ENCODE peak calls at places on chromosomes 3 and 15, in ten cellular contexts. L, Z, S, H, Y, U, J, R, Q and T are unnamed samples.

GRCh38 chr3:69983546-69984265 is 15.8 kb upstream of the SAMMSON start:
- DNase-seq in Y (no peak), H (no peak), Z (no peak), J (no peak), Q (no peak), S (no peak), U (peak), R (no peak), L (no peak), T (no peak)

GRCh38 chr15:63065262-63066234 is 23.0 kb downstream of the TPM1 start:
- DNase-seq in L (no peak), S (no peak), Y (no peak), U (peak), J (no peak), R (no peak), Q (no peak), Z (no peak), H (no peak), T (no peak)

GRCh38 chr3:169575381-169575780 is 88.1 kb downstream of the MECOM start:
- DNase-seq in H (no peak), L (peak), S (no peak), U (peak), J (peak), R (no peak), Q (no peak), Z (no peak), Y (peak), T (no peak)

GRCh38 chr3:128364808-128365360 is 101.8 kb downstream of the DNAJB8 start:
- DNase-seq in Q (no peak), J (no peak), Y (no peak), S (no peak), R (no peak), H (no peak), Z (no peak), L (no peak), U (no peak), T (no peak)

GRCh38 chr15:68644088-68644904 is 65.5 kb downstream of the CORO2B start:
- DNase-seq in R (no peak), Z (no peak), J (peak), Y (peak), S (no peak), L (peak), Q (no peak), H (no peak), U (peak), T (no peak)

GRCh38 chr3:172939651-172940293 is 189.2 kb downstream of the ECT2 start:
- DNase-seq in S (no peak), Z (no peak), R (no peak), Q (no peak), U (peak), Y (peak), L (no peak), J (peak), H (no peak), T (no peak)

GRCh38 chr3:74137790-74138189 is 476.7 kb downstream of the CNTN3 start:
- DNase-seq in Q (no peak), Y (no peak), Z (no peak), L (no peak), H (no peak), S (no peak), J (no peak), U (no peak), R (no peak), T (no peak)

GRCh38 chr3:127712881-127713771 is 40.4 kb downstream of the ABTB1 start:
- DNase-seq in U (no peak), Z (no peak), H (no peak), L (no peak), S (no peak), Y (no peak), J (no peak), Q (no peak), R (no peak), T (no peak)

GRCh38 chr3:157938154-157938774 is 168.0 kb downstream of the SHOX2 start:
- DNase-seq in J (peak), R (no peak), U (no peak), S (no peak), Y (no peak), Z (no peak), L (peak), H (no peak), Q (peak), T (no peak)

GRCh38 chr3:179528786-179529185 is 33.9 kb upstream of the ACTL6A start:
- DNase-seq in S (no peak), R (no peak), H (no peak), Z (no peak), U (peak), Y (no peak), L (peak), Q (no peak), J (peak), T (no peak)

GRCh38 chr3:147854542-147854941 is 445.4 kb downstream of the ZIC1 start:
- DNase-seq in S (no peak), H (no peak), J (no peak), R (no peak), L (no peak), Q (no peak), U (no peak), Y (no peak), Z (no peak), T (no peak)

GRCh38 chr15:23855947-23856346 is 168.8 kb upstream of the NDN start:
- DNase-seq in H (no peak), U (no peak), L (no peak), S (no peak), R (no peak), Q (no peak), Z (no peak), J (no peak), Y (no peak), T (no peak)

GRCh38 chr15:32974691-32975090 is 219.8 kb downstream of the FMN1 start:
- DNase-seq in Z (no peak), Y (no peak), S (no peak), J (no peak), L (peak), R (no peak), H (no peak), U (no peak), Q (no peak), T (no peak)

GRCh38 chr3:138987181-138987580 is 18.9 kb downstream of the PRR23A start:
- DNase-seq in H (no peak), U (no peak), R (no peak), J (no peak), S (no peak), Q (no peak), L (no peak), Y (no peak), Z (no peak), T (no peak)

GRCh38 chr15:63244399-63244798 is 33.0 kb upstream of the APH1B start:
- DNase-seq in Q (no peak), U (peak), J (peak), S (no peak), L (no peak), Z (no peak), H (no peak), R (no peak), Y (no peak), T (no peak)

GRCh38 chr3:142645236-142645793 is 49.1 kb downstream of the PLS1 start:
- DNase-seq in Y (peak), S (no peak), U (peak), H (no peak), L (peak), Q (no peak), Z (no peak), J (peak), R (peak), T (no peak)

GRCh38 chr3:126256256-126256655 is 75.9 kb upstream of the ALDH1L1 start:
- DNase-seq in U (peak), L (peak), R (no peak), Q (no peak), S (no peak), Y (no peak), J (no peak), H (no peak), Z (no peak), T (no peak)

GRCh38 chr3:134320749-134321148 is 53.5 kb downstream of the AMOTL2 start:
- DNase-seq in L (no peak), H (no peak), J (peak), Q (no peak), Y (no peak), R (no peak), U (peak), Z (no peak), S (no peak), T (no peak)

GRCh38 chr3:180749796-180750195 is 70.5 kb upstream of the CCDC39 start:
- DNase-seq in H (no peak), S (no peak), R (no peak), J (no peak), Z (no peak), U (no peak), Q (no peak), Y (no peak), L (no peak), T (no peak)